ENCODE peak calls at places on chromosomes 1 and 21, in six cellular contexts. A is Peyer's patch, C is heart left ventricle, J is stomach, L is ovary, I is gastrocnemius medialis. G is an unnamed sample. For H3K4me1, the result is how much of the 10 kb centered on the place peaks cover.

GRCh38 chr1:170168263-170168662 is 22.5 kb downstream of the NTMT2 start:
- DNase-seq in A (no peak), C (no peak), J (no peak), L (no peak), I (no peak), G (no peak)

GRCh38 chr1:53473463-53473862 is 14.3 kb downstream of the DMRTB1 start:
- DNase-seq in A (no peak), C (no peak), J (no peak), L (no peak), I (no peak), G (no peak)

GRCh38 chr1:6145864-6146410 is 34.2 kb downstream of the CHD5 start:
- DNase-seq in A (no peak), C (no peak), J (no peak), L (no peak), I (no peak), G (no peak)

GRCh38 chr21:28393279-28393678 is 599.4 kb downstream of the LTN1 start:
- DNase-seq in A (no peak), C (no peak), J (peak), L (no peak), I (no peak), G (no peak)

GRCh38 chr1:20124451-20125057 is 5.2 kb upstream of the PLA2G2D start:
- DNase-seq in A (no peak), C (no peak), J (no peak), L (no peak), I (no peak), G (no peak)

GRCh38 chr1:245298781-245299180 is 144.0 kb downstream of the KIF26B start:
- DNase-seq in A (no peak), C (no peak), J (peak), L (no peak), I (no peak), G (no peak)

GRCh38 chr1:38111589-38111988 is 65.0 kb upstream of the POU3F1 start:
- DNase-seq in A (no peak), C (no peak), J (no peak), L (no peak), I (no peak), G (peak)

GRCh38 chr1:9275567-9276034 is 17.1 kb upstream of the SPSB1 start:
- DNase-seq in A (peak), C (no peak), J (peak), L (no peak), I (peak), G (peak)

GRCh38 chr1:61055110-61055614 is 27.2 kb upstream of the NFIA start:
- DNase-seq in A (no peak), C (no peak), J (peak), L (no peak), I (no peak), G (no peak)

GRCh38 chr1:71780681-71781080 is 501.7 kb downstream of the NEGR1 start:
- DNase-seq in A (no peak), C (no peak), J (no peak), L (no peak), I (no peak), G (no peak)

GRCh38 chr21:34835526-34835925 is 166.7 kb downstream of the CLIC6 start:
- DNase-seq in A (no peak), C (no peak), J (no peak), L (no peak), I (peak), G (peak)

GRCh38 chr21:42227909-42228708 is 9.2 kb downstream of the ABCG1 start:
- DNase-seq in A (peak), C (peak), J (peak), L (peak), I (peak), G (peak)

GRCh38 chr1:96474985-96475743 is 246.4 kb upstream of the PTBP2 start:
- DNase-seq in A (no peak), C (no peak), J (no peak), L (no peak), I (no peak), G (no peak)

GRCh38 chr21:25898671-25899070 is 163.9 kb downstream of the GABPA start:
- DNase-seq in A (no peak), C (no peak), J (no peak), L (no peak), I (no peak), G (no peak)

GRCh38 chr1:153404086-153404635 is 12.2 kb upstream of the S100A7A start:
- DNase-seq in A (no peak), C (no peak), J (no peak), L (no peak), I (no peak), G (no peak)

GRCh38 chr21:29658934-29659203 is 280.9 kb downstream of the GRIK1 start:
- DNase-seq in A (no peak), C (no peak), J (no peak), L (no peak), I (no peak), G (no peak)

GRCh38 chr1:228095938-228096337 is 7.2 kb downstream of the C1orf35 start:
- DNase-seq in A (no peak), C (no peak), J (no peak), L (no peak), I (no peak), G (no peak)

GRCh38 chr1:33578557-33579448 is 106.4 kb downstream of the ZSCAN20 start:
- DNase-seq in A (no peak), C (no peak), J (no peak), L (no peak), I (no peak), G (no peak)

GRCh38 chr1:220819627-220820026 is 32.9 kb downstream of the MTARC1 start:
- DNase-seq in A (no peak), C (no peak), J (no peak), L (no peak), I (no peak), G (no peak)

GRCh38 chr1:95126366-95126765 is 9.2 kb downstream of the TLCD4 start:
- DNase-seq in A (no peak), C (no peak), J (no peak), L (no peak), I (no peak), G (no peak)

GRCh38 chr1:218364028-218364710 is 19.0 kb downstream of the TGFB2 start:
- DNase-seq in A (no peak), C (no peak), J (peak), L (no peak), I (no peak), G (no peak)

GRCh38 chr1:225999912-226000337 is 782 bp upstream of the SDE2 start:
- DNase-seq in A (no peak), C (no peak), J (no peak), L (no peak), I (no peak), G (no peak)

GRCh38 chr1:228647523-228648444 is 87.5 kb upstream of the RHOU start:
- DNase-seq in A (no peak), C (peak), J (peak), L (peak), I (no peak), G (peak)

GRCh38 chr1:167612583-167612982 is 17.4 kb upstream of the RCSD1 start:
- DNase-seq in A (no peak), C (no peak), J (no peak), L (no peak), I (no peak), G (no peak)

GRCh38 chr21:42530167-42530518 is 16.5 kb downstream of the SLC37A1 start:
- DNase-seq in A (no peak), C (no peak), J (no peak), L (no peak), I (no peak), G (no peak)

GRCh38 chr1:218156602-218157001 is 128.5 kb upstream of the RRP15 start:
- DNase-seq in A (no peak), C (no peak), J (no peak), L (no peak), I (no peak), G (no peak)

GRCh38 chr1:230187290-230187689 is 120.3 kb downstream of the GALNT2 start:
- DNase-seq in A (no peak), C (no peak), J (peak), L (no peak), I (no peak), G (no peak)

GRCh38 chr1:166026561-166026960 is 140.2 kb downstream of the FAM78B start:
- DNase-seq in A (no peak), C (no peak), J (no peak), L (no peak), I (no peak), G (no peak)

GRCh38 chr21:42732033-42732410 is 78.6 kb downstream of the PDE9A start:
- DNase-seq in A (no peak), C (no peak), J (no peak), L (no peak), I (no peak), G (no peak)

GRCh38 chr1:18943914-18944572 is 12.4 kb downstream of the IFFO2 start:
- DNase-seq in A (no peak), C (no peak), J (no peak), L (no peak), I (no peak), G (no peak)

GRCh38 chr1:18943162-18943561 is 13.3 kb downstream of the IFFO2 start:
- DNase-seq in A (no peak), C (no peak), J (no peak), L (no peak), I (no peak), G (no peak)

GRCh38 chr1:18945401-18945849 is 11.1 kb downstream of the IFFO2 start:
- DNase-seq in A (no peak), C (no peak), J (no peak), L (no peak), I (no peak), G (no peak)

GRCh38 chr1:18946550-18947381 is 9.7 kb downstream of the IFFO2 start:
- DNase-seq in A (no peak), C (no peak), J (no peak), L (no peak), I (no peak), G (no peak)

DNA sequence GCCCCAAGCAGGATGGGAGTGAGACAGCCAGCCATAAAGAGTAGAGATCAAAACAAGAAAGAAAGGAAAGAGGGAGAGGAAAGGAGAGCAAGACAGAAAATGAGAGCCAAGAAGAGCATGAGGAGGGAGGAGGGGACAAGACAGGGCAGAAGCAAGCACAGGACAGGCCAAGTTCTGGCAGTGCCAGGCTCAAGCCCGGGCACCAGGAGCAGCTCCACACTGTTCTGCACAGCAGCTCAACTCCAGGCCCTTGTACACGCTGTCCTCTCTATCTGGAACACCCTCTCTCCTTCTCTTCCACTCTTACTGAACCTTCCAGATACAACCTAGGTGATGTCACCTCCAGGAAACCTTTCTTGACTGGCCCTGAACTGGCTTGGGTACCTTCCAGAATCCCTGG is 11.7 kb downstream of the IFFO2 start:
- DNase-seq in A (no peak), C (no peak), J (no peak), L (no peak), I (peak), G (no peak)
- TF ChIP-seq POLR2A in A (no peak), C (no peak), J (no peak), L (no peak), I (no peak), G (no peak)

GRCh38 chr21:38809170-38809878 is 3.6 kb downstream of the ETS2 start:
- DNase-seq in A (no peak), C (no peak), J (no peak), L (no peak), I (no peak), G (no peak)

GRCh38 chr21:38811257-38811656 is 5.5 kb downstream of the ETS2 start:
- DNase-seq in A (no peak), C (no peak), J (no peak), L (no peak), I (no peak), G (no peak)

GRCh38 chr21:38813143-38813542 is 7.4 kb downstream of the ETS2 start:
- DNase-seq in A (no peak), C (no peak), J (no peak), L (no peak), I (no peak), G (no peak)

GRCh38 chr21:38810034-38810825 is 4.5 kb downstream of the ETS2 start:
- DNase-seq in A (no peak), C (no peak), J (no peak), L (no peak), I (no peak), G (no peak)

GRCh38 chr21:38810826-38811164 is 5.1 kb downstream of the ETS2 start:
- DNase-seq in A (no peak), C (no peak), J (no peak), L (no peak), I (no peak), G (no peak)
- H3K4me1 ChIP-seq in A (under half), C (under half), J (under half), L (under half), I (under half), G (under half)

DNA sequence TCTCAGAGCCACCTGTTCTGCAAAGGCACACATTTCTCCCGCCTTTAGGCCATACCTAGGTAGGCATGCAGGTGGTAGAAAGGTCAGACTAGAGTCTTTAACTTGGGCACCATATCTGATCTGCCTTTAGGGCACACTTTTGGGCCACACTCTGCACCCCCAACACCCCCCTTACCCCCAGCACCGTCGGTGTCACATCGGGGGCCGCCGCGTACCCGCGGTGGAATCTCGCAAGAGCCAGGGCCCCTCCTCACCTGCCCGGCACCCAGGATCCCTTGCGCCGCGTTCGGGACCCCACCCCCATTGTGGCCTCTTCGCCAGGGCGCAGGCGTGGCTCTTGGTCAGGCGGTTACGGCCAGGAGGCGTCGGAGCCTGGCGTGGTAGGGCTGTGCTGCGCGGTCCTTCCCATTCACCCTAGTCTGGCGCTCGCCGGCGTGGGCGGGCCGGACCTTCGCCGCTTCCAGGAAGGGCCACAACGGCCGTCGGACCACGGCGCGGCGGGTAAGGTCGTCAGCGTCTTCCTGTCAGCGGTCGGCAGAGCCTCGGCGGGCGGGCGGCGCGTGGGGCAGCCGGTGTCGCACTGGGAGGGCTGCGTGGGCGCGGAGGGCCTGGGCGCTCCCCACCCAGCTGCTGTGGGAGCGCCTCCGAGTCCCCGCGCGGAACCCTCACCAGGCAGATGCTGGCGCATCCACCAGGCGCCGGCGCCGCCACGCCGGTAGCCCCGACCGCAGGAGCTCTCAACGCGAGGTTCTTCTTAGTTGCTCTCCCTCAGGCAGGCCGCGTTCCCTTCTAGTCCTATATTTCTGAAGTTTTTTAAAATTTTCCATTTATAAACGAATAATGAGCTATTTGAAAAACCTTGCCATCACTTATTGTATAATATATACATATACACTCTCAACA is at the start of gene DNAH14:
- DNase-seq in A (no peak), C (peak), J (peak), L (peak), I (no peak), G (peak)
- TF ChIP-seq POLR2A in A (no peak), C (peak), J (no peak), L (peak), I (no peak), G (no peak)

DNA sequence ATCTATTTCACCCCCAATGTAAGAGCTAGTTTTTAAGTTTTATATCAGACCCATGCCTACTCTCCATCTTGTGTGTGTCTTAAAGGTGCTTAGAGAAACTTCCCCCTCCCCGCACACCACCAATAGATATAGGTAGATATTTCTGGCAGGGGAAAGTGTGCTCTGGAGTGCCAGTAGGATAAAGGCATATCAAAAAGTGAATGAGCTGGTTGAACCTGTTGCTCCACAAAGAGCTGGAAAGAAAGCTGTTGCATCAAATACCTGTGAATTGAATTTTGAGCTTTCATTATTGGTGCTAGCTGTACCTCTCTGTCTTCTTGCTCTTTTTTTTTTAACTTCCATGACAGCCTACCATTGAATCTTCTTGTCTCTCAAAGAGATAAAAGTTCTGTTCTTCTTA is 32.8 kb downstream of the ARID1A start:
- DNase-seq in A (no peak), C (no peak), J (peak), L (no peak), I (no peak), G (no peak)
- H3K4me1 ChIP-seq in A (under half), C (under half), J (half or more), L (under half), I (half or more), G (under half)

DNA sequence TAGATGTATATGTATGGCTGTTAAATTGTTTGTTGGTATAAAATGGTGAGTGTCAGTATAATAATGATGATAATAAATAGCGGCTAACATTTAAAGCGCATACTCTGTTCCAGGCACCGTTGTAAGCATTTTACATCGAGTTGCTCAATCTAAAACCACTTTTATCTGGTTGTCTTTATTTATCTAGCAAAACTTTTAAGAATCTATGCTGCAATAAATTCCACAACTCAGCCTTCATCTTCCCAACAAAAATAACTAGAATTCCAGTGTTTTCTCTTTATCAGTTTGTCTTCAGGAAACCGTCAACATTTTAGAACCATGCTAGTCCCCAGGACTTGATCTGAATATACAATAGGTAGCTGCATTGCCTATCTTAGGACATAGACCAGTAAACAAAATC is 19.3 kb upstream of the SLC16A1 start:
- DNase-seq in A (no peak), C (no peak), J (no peak), L (no peak), I (no peak), G (no peak)
- TF ChIP-seq POLR2A in A (no peak), C (no peak), J (no peak), L (no peak), I (no peak), G (no peak)

DNA sequence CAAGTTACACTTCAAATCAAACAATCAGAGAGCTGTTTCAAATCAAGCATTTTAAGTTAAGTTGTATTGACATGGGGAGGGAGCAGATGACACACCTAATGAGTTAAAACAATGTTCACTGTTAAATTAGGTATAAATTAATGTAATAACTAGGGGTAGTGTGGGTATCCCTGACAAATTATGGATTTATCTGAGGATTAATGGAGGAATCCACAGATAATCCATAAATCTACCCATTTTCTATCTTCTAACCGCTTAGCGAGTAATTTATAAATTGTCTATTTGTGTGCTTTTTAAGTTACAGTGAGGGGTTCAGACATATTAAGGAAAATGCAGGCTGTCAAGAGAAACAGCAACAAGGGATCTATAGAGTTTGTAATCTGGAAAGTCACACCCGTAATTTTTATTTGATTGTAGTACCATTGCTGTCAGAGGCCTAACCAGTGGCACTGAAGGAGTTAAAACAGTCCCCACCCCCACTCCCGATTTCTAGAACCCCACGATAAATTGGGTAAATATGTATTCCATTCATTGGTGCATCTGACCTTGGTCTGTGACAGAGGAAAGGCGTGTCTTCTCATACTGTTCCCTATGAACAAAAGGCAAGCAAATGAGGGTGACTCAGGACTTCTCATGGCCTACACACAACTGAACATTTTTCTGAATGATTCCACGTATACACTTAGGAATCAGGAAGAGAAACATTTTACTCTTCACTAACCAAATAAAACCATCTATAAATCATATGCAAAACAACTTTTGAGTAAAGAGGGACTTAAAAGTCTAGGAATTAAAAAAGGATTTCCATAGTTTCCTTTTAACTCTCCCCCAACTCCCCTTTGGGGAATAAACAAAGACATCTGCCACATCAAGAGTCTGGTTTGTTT is 7.4 kb downstream of the IRF2BP2 start:
- DNase-seq in A (peak), C (no peak), J (peak), L (no peak), I (no peak), G (no peak)
- H3K4me1 ChIP-seq in A (under half), C (under half), J (under half), L (under half), I (half or more), G (half or more)